ENCODE peak calls at places on chromosomes 1 and 21, in six cellular contexts. E is GM04504, X is thoracic aorta, P is HEK293T, F is fibroblast of the aortic adventitia, I is C1 segment of cervical spinal cord. Q is an unnamed sample.

GRCh38 chr1:59994302-59995198 is 68.0 kb upstream of the CYP2J2 start:
- DNase-seq in E (peak), X (peak), P (no peak), F (peak), I (no peak), Q (no peak)

GRCh38 chr1:16145030-16145987 is 10.6 kb downstream of the EPHA2 start:
- DNase-seq in E (peak), X (peak), P (no peak), F (peak), I (no peak), Q (no peak)

GRCh38 chr21:26199471-26199870 is 28.9 kb upstream of the APP start:
- DNase-seq in E (no peak), X (no peak), P (no peak), F (peak), I (no peak), Q (no peak)

GRCh38 chr1:78520843-78521242 is 30.1 kb downstream of the PTGFR start:
- DNase-seq in E (no peak), X (no peak), P (no peak), F (no peak), I (no peak), Q (no peak)

GRCh38 chr1:15410884-15411245 is 1.2 kb downstream of the EFHD2 start:
- DNase-seq in E (no peak), X (no peak), P (no peak), F (no peak), I (no peak), Q (no peak)

GRCh38 chr1:226690460-226690982 is 48.6 kb downstream of the ITPKB start:
- DNase-seq in E (no peak), X (no peak), P (no peak), F (no peak), I (no peak), Q (peak)

GRCh38 chr1:83016354-83016753 is 982.6 kb downstream of the TTLL7 start:
- DNase-seq in E (no peak), X (no peak), P (no peak), F (no peak), I (no peak), Q (no peak)

GRCh38 chr1:198935371-198935921 is 296.6 kb downstream of the PTPRC start:
- DNase-seq in E (peak), X (no peak), P (peak), F (peak), I (peak), Q (peak)

GRCh38 chr21:33492571-33492970 is 1.1 kb upstream of the DNAJC28 start:
- DNase-seq in E (no peak), X (no peak), P (no peak), F (peak), I (no peak), Q (no peak)

GRCh38 chr21:39479164-39479563 is 27.4 kb downstream of the SH3BGR start:
- DNase-seq in E (no peak), X (no peak), P (no peak), F (no peak), I (no peak), Q (no peak)

GRCh38 chr1:178143730-178144343 is 49.9 kb downstream of the RASAL2 start:
- DNase-seq in E (no peak), X (no peak), P (no peak), F (peak), I (no peak), Q (no peak)

GRCh38 chr1:29498126-29499100 is 262.1 kb downstream of the PTPRU start:
- DNase-seq in E (no peak), X (no peak), P (no peak), F (no peak), I (no peak), Q (no peak)

GRCh38 chr1:1124786-1125642 is 9.1 kb upstream of the C1orf159 start:
- DNase-seq in E (no peak), X (no peak), P (no peak), F (no peak), I (no peak), Q (no peak)

GRCh38 chr1:6427445-6428390 is 3.1 kb downstream of the ESPN start:
- DNase-seq in E (no peak), X (no peak), P (no peak), F (no peak), I (no peak), Q (no peak)

GRCh38 chr1:213389061-213389581 is 338.1 kb downstream of the RPS6KC1 start:
- DNase-seq in E (no peak), X (no peak), P (no peak), F (no peak), I (peak), Q (no peak)

GRCh38 chr1:64743954-64744491 is 852 bp upstream of the RAVER2 start:
- DNase-seq in E (no peak), X (no peak), P (no peak), F (no peak), I (no peak), Q (peak)

GRCh38 chr1:7458946-7459345 is 312.1 kb upstream of the VAMP3 start:
- DNase-seq in E (no peak), X (no peak), P (no peak), F (no peak), I (no peak), Q (no peak)

GRCh38 chr1:153568367-153569099 is 2.9 kb upstream of the S100A2 start:
- DNase-seq in E (peak), X (peak), P (peak), F (peak), I (peak), Q (peak)

GRCh38 chr1:27806758-27807157 is 23.8 kb upstream of the PPP1R8 start:
- DNase-seq in E (no peak), X (no peak), P (no peak), F (no peak), I (no peak), Q (no peak)

GRCh38 chr1:2812136-2812535 is 10.6 kb upstream of the TTC34 start:
- DNase-seq in E (no peak), X (no peak), P (no peak), F (no peak), I (no peak), Q (no peak)

GRCh38 chr1:31954607-31955283 is 16.6 kb upstream of the PTP4A2 start:
- DNase-seq in E (peak), X (peak), P (no peak), F (peak), I (peak), Q (no peak)

GRCh38 chr1:242828199-242828598 is 303.7 kb upstream of the PLD5 start:
- DNase-seq in E (no peak), X (no peak), P (no peak), F (no peak), I (peak), Q (no peak)

GRCh38 chr1:33515607-33516006 is 43.2 kb downstream of the ZSCAN20 start:
- DNase-seq in E (no peak), X (no peak), P (no peak), F (no peak), I (no peak), Q (no peak)

Q was measured in NCI-H2227 treated with DMSO at 0.1 percent for 48 hours.